ENCODE peak calls at places on chromosomes 2 and 18, in five cellular contexts. One of them, this sample, is unnamed.

GRCh38 chr18:6764382-6764781 is 34.9 kb downstream of the ARHGAP28 start:
- DNase-seq in body of pancreas: no peak
- DNase-seq in right lobe of liver: no peak
- DNase-seq in HCT116: no peak
- DNase-seq in adrenal gland: peak; percentile 36
- DNase-seq in this sample: peak; percentile 76

GRCh38 chr2:148989882-148990493 is 48.5 kb upstream of the LYPD6B start:
- DNase-seq in body of pancreas: peak; percentile 71
- DNase-seq in right lobe of liver: no peak
- DNase-seq in HCT116: peak; percentile 74
- DNase-seq in adrenal gland: peak; percentile 84
- DNase-seq in this sample: peak; percentile 69

GRCh38 chr2:53751728-53752127 is 15.9 kb upstream of the CHAC2 start:
- DNase-seq in body of pancreas: no peak
- DNase-seq in right lobe of liver: no peak
- DNase-seq in HCT116: no peak
- DNase-seq in adrenal gland: no peak
- DNase-seq in this sample: no peak

GRCh38 chr18:26943906-26944305 is 78.4 kb upstream of the AQP4 start:
- DNase-seq in body of pancreas: no peak
- DNase-seq in right lobe of liver: no peak
- DNase-seq in HCT116: no peak
- DNase-seq in adrenal gland: no peak
- DNase-seq in this sample: no peak

GRCh38 chr18:48757906-48758305 is 192.9 kb downstream of the SMAD7 start:
- DNase-seq in body of pancreas: no peak
- DNase-seq in right lobe of liver: peak; percentile 34
- DNase-seq in HCT116: no peak
- DNase-seq in adrenal gland: no peak
- DNase-seq in this sample: no peak

GRCh38 chr18:49747876-49748275 is 65.5 kb downstream of the ACAA2 start:
- DNase-seq in body of pancreas: no peak
- DNase-seq in right lobe of liver: no peak
- DNase-seq in HCT116: no peak
- DNase-seq in adrenal gland: no peak
- DNase-seq in this sample: no peak

GRCh38 chr2:29042581-29043075 is 31.7 kb downstream of the PCARE start:
- DNase-seq in body of pancreas: peak; percentile 62
- DNase-seq in right lobe of liver: no peak
- DNase-seq in HCT116: no peak
- DNase-seq in adrenal gland: peak; percentile 61
- DNase-seq in this sample: no peak

GRCh38 chr2:206627632-206628031 is 14.7 kb upstream of the FAM237A start:
- DNase-seq in body of pancreas: peak; percentile 17
- DNase-seq in right lobe of liver: no peak
- DNase-seq in HCT116: no peak
- DNase-seq in adrenal gland: no peak
- DNase-seq in this sample: no peak

GRCh38 chr2:30180230-30180629 is 33.4 kb downstream of the YPEL5 start:
- DNase-seq in body of pancreas: no peak
- DNase-seq in right lobe of liver: no peak
- DNase-seq in HCT116: no peak
- DNase-seq in adrenal gland: peak; percentile 57
- DNase-seq in this sample: no peak

GRCh38 chr2:15050483-15050882 is 418.0 kb downstream of the LRATD1 start:
- DNase-seq in body of pancreas: no peak
- DNase-seq in right lobe of liver: no peak
- DNase-seq in HCT116: no peak
- DNase-seq in adrenal gland: no peak
- DNase-seq in this sample: no peak

GRCh38 chr2:178397002-178397605 is 53.9 kb downstream of the PRKRA start:
- DNase-seq in body of pancreas: no peak
- DNase-seq in right lobe of liver: no peak
- DNase-seq in HCT116: peak; percentile 33
- DNase-seq in adrenal gland: peak; percentile 18
- DNase-seq in this sample: no peak

GRCh38 chr18:22185723-22186386 is 16.5 kb downstream of the GATA6 start:
- DNase-seq in body of pancreas: peak; percentile 47
- DNase-seq in right lobe of liver: no peak
- DNase-seq in HCT116: no peak
- DNase-seq in adrenal gland: no peak
- DNase-seq in this sample: no peak

GRCh38 chr2:69143726-69144360 is 130.9 kb downstream of the ANTXR1 start:
- DNase-seq in body of pancreas: no peak
- DNase-seq in right lobe of liver: no peak
- DNase-seq in HCT116: no peak
- DNase-seq in adrenal gland: no peak
- DNase-seq in this sample: no peak

GRCh38 chr2:231671617-231672350 is 36.5 kb upstream of the PTMA start:
- DNase-seq in body of pancreas: no peak
- DNase-seq in right lobe of liver: no peak
- DNase-seq in HCT116: no peak
- DNase-seq in adrenal gland: no peak
- DNase-seq in this sample: peak; percentile 47

GRCh38 chr2:3637311-3637675 is 20.7 kb upstream of the ALLC start:
- DNase-seq in body of pancreas: no peak
- DNase-seq in right lobe of liver: no peak
- DNase-seq in HCT116: no peak
- DNase-seq in adrenal gland: no peak
- DNase-seq in this sample: no peak

GRCh38 chr2:30177440-30177839 is 30.6 kb downstream of the YPEL5 start:
- DNase-seq in body of pancreas: no peak
- DNase-seq in right lobe of liver: no peak
- DNase-seq in HCT116: no peak
- DNase-seq in adrenal gland: no peak
- DNase-seq in this sample: no peak

GRCh38 chr2:23042176-23042909 is 342.6 kb upstream of the KLHL29 start:
- DNase-seq in body of pancreas: peak; percentile 6
- DNase-seq in right lobe of liver: no peak
- DNase-seq in HCT116: no peak
- DNase-seq in adrenal gland: peak; percentile 8
- DNase-seq in this sample: peak; percentile 3

GRCh38 chr2:217937446-217937845 is 65.3 kb downstream of the TNS1 start:
- DNase-seq in body of pancreas: peak; percentile 66
- DNase-seq in right lobe of liver: peak; percentile 62
- DNase-seq in HCT116: no peak
- DNase-seq in adrenal gland: peak; percentile 63
- DNase-seq in this sample: peak; percentile 63

GRCh38 chr18:2348003-2348402 is 223.3 kb downstream of the METTL4 start:
- DNase-seq in body of pancreas: no peak
- DNase-seq in right lobe of liver: no peak
- DNase-seq in HCT116: no peak
- DNase-seq in adrenal gland: no peak
- DNase-seq in this sample: no peak

GRCh38 chr2:178700922-178701342 is 106.3 kb downstream of the TTN start:
- DNase-seq in body of pancreas: no peak
- DNase-seq in right lobe of liver: no peak
- DNase-seq in HCT116: peak; percentile 15
- DNase-seq in adrenal gland: no peak
- DNase-seq in this sample: no peak

GRCh38 chr2:119011162-119011909 is 69.3 kb downstream of the MARCO start:
- DNase-seq in body of pancreas: peak; percentile 70
- DNase-seq in right lobe of liver: peak; percentile 62
- DNase-seq in HCT116: peak; percentile 16
- DNase-seq in adrenal gland: peak; percentile 61
- DNase-seq in this sample: peak; percentile 12

DNA sequence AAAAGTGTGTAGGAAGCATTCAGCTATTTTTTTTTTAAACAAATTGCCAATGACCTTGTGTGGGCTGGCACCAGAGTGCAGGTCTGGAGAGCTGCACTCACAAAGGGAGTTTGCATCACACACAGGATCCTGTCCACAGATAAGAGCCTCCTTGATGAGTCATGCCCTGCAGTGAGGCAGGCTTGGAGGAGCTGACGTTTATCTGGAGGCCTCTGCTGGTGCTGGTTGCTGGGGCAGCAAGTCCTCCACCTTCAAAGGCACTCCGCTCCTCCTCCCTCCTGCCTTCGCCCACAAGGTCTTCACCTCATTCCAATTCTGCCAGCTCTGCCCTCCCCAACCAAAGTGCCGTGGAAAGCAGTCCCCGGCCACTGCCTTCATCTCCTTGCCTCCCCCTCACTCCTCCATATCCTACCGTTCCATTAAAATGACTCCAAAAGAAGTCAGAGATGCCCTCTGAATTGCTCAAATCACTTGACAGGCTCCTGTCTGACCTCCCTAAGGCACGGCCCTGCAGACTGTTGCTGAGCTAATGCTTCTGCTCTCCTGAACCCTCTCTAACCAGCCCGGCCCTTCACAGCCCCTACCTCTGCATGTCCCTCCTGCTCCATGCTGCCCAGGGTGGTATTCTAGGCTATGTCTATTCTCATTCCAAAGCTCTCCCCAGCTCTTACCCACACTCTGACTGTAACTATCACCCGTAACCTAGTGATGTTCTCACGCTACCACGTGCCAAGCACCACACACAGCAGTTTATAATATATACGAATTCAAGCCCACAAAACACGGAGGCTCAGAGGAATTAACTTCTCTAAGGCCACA is 30.9 kb downstream of the LONRF2 start:
- DNase-seq in body of pancreas: peak; percentile 64
- DNase-seq in right lobe of liver: no peak
- DNase-seq in HCT116: peak; percentile 97
- DNase-seq in adrenal gland: peak; percentile 97
- DNase-seq in this sample: peak; percentile 92
- TF ChIP-seq POLR2A in body of pancreas: no peak
- TF ChIP-seq POLR2A in right lobe of liver: no peak
- TF ChIP-seq POLR2A in HCT116: peak; percentile 30
- TF ChIP-seq POLR2A in adrenal gland: peak; percentile 85
- TF ChIP-seq POLR2A in this sample: no peak

GRCh38 chr2:64606495-64607363 is 47.0 kb downstream of the SERTAD2 start:
- DNase-seq in body of pancreas: peak; percentile 65
- DNase-seq in right lobe of liver: peak; percentile 85
- DNase-seq in HCT116: no peak
- DNase-seq in adrenal gland: peak; percentile 73
- DNase-seq in this sample: peak; percentile 55
- TF ChIP-seq POLR2A in body of pancreas: no peak
- TF ChIP-seq POLR2A in right lobe of liver: no peak
- TF ChIP-seq POLR2A in HCT116: no peak
- TF ChIP-seq POLR2A in adrenal gland: no peak
- TF ChIP-seq POLR2A in this sample: no peak

GRCh38 chr2:241903121-241904010 is 33.8 kb downstream of the RTP5 start:
- DNase-seq in body of pancreas: no peak
- DNase-seq in right lobe of liver: peak; percentile 51
- DNase-seq in HCT116: no peak
- DNase-seq in adrenal gland: no peak
- DNase-seq in this sample: no peak
- TF ChIP-seq POLR2A in body of pancreas: no peak
- TF ChIP-seq POLR2A in right lobe of liver: no peak
- TF ChIP-seq POLR2A in HCT116: no peak
- TF ChIP-seq POLR2A in adrenal gland: no peak
- TF ChIP-seq POLR2A in this sample: no peak

GRCh38 chr2:196278491-196278911 is 107.1 kb upstream of the STK17B start:
- DNase-seq in body of pancreas: no peak
- DNase-seq in right lobe of liver: no peak
- DNase-seq in HCT116: no peak
- DNase-seq in adrenal gland: no peak
- DNase-seq in this sample: no peak
- TF ChIP-seq POLR2A in body of pancreas: no peak
- TF ChIP-seq POLR2A in right lobe of liver: no peak
- TF ChIP-seq POLR2A in HCT116: no peak
- TF ChIP-seq POLR2A in adrenal gland: no peak
- TF ChIP-seq POLR2A in this sample: no peak

GRCh38 chr2:171441470-171441869 is 7.4 kb downstream of the DCAF17 start:
- DNase-seq in body of pancreas: no peak
- DNase-seq in right lobe of liver: no peak
- DNase-seq in HCT116: no peak
- DNase-seq in adrenal gland: no peak
- DNase-seq in this sample: no peak
- TF ChIP-seq POLR2A in body of pancreas: no peak
- TF ChIP-seq POLR2A in right lobe of liver: no peak
- TF ChIP-seq POLR2A in HCT116: no peak
- TF ChIP-seq POLR2A in adrenal gland: no peak
- TF ChIP-seq POLR2A in this sample: no peak

GRCh38 chr2:8676191-8676914 is 5.5 kb upstream of the ID2 start:
- DNase-seq in body of pancreas: peak; percentile 80
- DNase-seq in right lobe of liver: peak; percentile 97
- DNase-seq in HCT116: no peak
- DNase-seq in adrenal gland: peak; percentile 65
- DNase-seq in this sample: peak; percentile 85

GRCh38 chr2:8679567-8679826 is 2.4 kb upstream of the ID2 start:
- DNase-seq in body of pancreas: no peak
- DNase-seq in right lobe of liver: no peak
- DNase-seq in HCT116: no peak
- DNase-seq in adrenal gland: no peak
- DNase-seq in this sample: no peak

GRCh38 chr2:8678731-8679566 is 2.9 kb upstream of the ID2 start:
- DNase-seq in body of pancreas: peak; percentile 97
- DNase-seq in right lobe of liver: peak; percentile 97
- DNase-seq in HCT116: peak; percentile 87
- DNase-seq in adrenal gland: peak; percentile 97
- DNase-seq in this sample: peak; percentile 98

GRCh38 chr2:8676915-8677645 is 4.8 kb upstream of the ID2 start:
- DNase-seq in body of pancreas: no peak
- DNase-seq in right lobe of liver: no peak
- DNase-seq in HCT116: no peak
- DNase-seq in adrenal gland: no peak
- DNase-seq in this sample: peak; percentile 50

GRCh38 chr2:8677646-8678592 is 3.9 kb upstream of the ID2 start:
- DNase-seq in body of pancreas: peak; percentile 65
- DNase-seq in right lobe of liver: peak; percentile 76
- DNase-seq in HCT116: peak; percentile 34
- DNase-seq in adrenal gland: peak; percentile 61
- DNase-seq in this sample: peak; percentile 76
- TF ChIP-seq POLR2A in body of pancreas: peak; percentile 28
- TF ChIP-seq POLR2A in right lobe of liver: peak; percentile 21
- TF ChIP-seq POLR2A in HCT116: no peak
- TF ChIP-seq POLR2A in adrenal gland: peak; percentile 45
- TF ChIP-seq POLR2A in this sample: no peak

DNA sequence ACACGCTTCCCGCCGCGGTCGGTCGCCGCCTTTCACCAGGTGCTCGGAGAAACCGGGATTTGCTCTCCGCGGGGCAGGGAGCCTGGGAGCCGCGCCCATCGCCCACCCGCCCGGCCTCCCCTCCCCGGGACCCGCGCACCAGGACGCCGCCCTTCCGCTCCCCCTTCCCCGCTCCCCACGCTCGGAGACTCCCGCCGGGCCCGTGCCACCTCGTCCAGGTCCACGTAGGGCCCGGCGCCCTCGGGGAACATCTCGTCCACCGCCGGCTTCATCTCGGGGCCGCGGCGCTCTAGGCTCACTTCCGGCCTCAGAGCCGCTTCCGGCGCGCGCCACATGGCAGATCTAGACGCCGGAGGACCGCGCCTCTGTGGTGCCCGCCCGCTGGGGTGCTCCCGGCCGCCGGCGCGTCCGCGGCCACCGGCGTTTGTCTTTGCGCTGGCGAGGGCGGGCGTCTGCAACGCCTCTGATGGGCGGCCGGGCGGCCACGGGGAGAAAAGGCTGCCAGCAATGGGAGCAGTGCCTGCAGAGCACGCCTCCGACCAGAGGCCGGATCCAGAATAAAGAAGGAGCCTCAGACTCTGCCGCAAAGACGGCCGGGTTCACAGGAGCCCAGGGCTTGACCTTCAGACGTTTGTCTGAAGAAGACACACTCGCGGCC is at the start of gene COPS9:
- DNase-seq in body of pancreas: peak; percentile 91
- DNase-seq in right lobe of liver: peak; percentile 90
- DNase-seq in HCT116: peak; percentile 61
- DNase-seq in adrenal gland: peak; percentile 88
- DNase-seq in this sample: peak; percentile 89
- TF ChIP-seq POLR2A in body of pancreas: peak; percentile 67
- TF ChIP-seq POLR2A in right lobe of liver: peak; percentile 61
- TF ChIP-seq POLR2A in HCT116: no peak
- TF ChIP-seq POLR2A in adrenal gland: peak; percentile 52
- TF ChIP-seq POLR2A in this sample: peak; percentile 69